ENCODE peak calls at places on chromosomes 1 and 21, in six cellular contexts. One of them, this sample, is unnamed.

GRCh38 chr1:47782414-47783165 is 214.6 kb downstream of the TRABD2B start:
- DNase-seq in Panc1: no peak
- DNase-seq in uterus: no peak
- DNase-seq in tibial artery: peak
- DNase-seq in stomach: no peak
- DNase-seq in keratinocyte: no peak
- DNase-seq in this sample: peak

GRCh38 chr1:147781056-147781471 is 20.7 kb upstream of the GJA5 start:
- DNase-seq in Panc1: no peak
- DNase-seq in uterus: no peak
- DNase-seq in tibial artery: no peak
- DNase-seq in stomach: no peak
- DNase-seq in keratinocyte: no peak
- DNase-seq in this sample: no peak

GRCh38 chr1:215018555-215018954 is 64.0 kb upstream of the KCNK2 start:
- DNase-seq in Panc1: no peak
- DNase-seq in uterus: no peak
- DNase-seq in tibial artery: no peak
- DNase-seq in stomach: no peak
- DNase-seq in keratinocyte: no peak
- DNase-seq in this sample: no peak

GRCh38 chr1:244843148-244843978 is 7.9 kb downstream of the COX20 start:
- DNase-seq in Panc1: no peak
- DNase-seq in uterus: no peak
- DNase-seq in tibial artery: no peak
- DNase-seq in stomach: no peak
- DNase-seq in keratinocyte: no peak
- DNase-seq in this sample: no peak

GRCh38 chr1:26016258-26016943 is 5.2 kb upstream of the EXTL1 start:
- DNase-seq in Panc1: no peak
- DNase-seq in uterus: no peak
- DNase-seq in tibial artery: no peak
- DNase-seq in stomach: no peak
- DNase-seq in keratinocyte: no peak
- DNase-seq in this sample: no peak

GRCh38 chr1:165288301-165289120 is 68.0 kb downstream of the LMX1A start:
- DNase-seq in Panc1: no peak
- DNase-seq in uterus: no peak
- DNase-seq in tibial artery: no peak
- DNase-seq in stomach: no peak
- DNase-seq in keratinocyte: no peak
- DNase-seq in this sample: no peak

GRCh38 chr1:78178816-78179215 is 133.1 kb downstream of the GIPC2 start:
- DNase-seq in Panc1: no peak
- DNase-seq in uterus: no peak
- DNase-seq in tibial artery: no peak
- DNase-seq in stomach: no peak
- DNase-seq in keratinocyte: no peak
- DNase-seq in this sample: no peak

GRCh38 chr1:71046891-71047634 is 553 bp downstream of the PTGER3 start:
- DNase-seq in Panc1: no peak
- DNase-seq in uterus: peak
- DNase-seq in tibial artery: peak
- DNase-seq in stomach: peak
- DNase-seq in keratinocyte: no peak
- DNase-seq in this sample: no peak

GRCh38 chr1:6180215-6180577 is at the start of gene CHD5:
- DNase-seq in Panc1: no peak
- DNase-seq in uterus: no peak
- DNase-seq in tibial artery: no peak
- DNase-seq in stomach: no peak
- DNase-seq in keratinocyte: no peak
- DNase-seq in this sample: no peak

GRCh38 chr21:44756416-44757185 is 45.0 kb downstream of the UBE2G2 start:
- DNase-seq in Panc1: no peak
- DNase-seq in uterus: no peak
- DNase-seq in tibial artery: peak
- DNase-seq in stomach: no peak
- DNase-seq in keratinocyte: no peak
- DNase-seq in this sample: no peak

GRCh38 chr1:167824163-167824794 is 89.7 kb downstream of the ADCY10 start:
- DNase-seq in Panc1: no peak
- DNase-seq in uterus: no peak
- DNase-seq in tibial artery: no peak
- DNase-seq in stomach: no peak
- DNase-seq in keratinocyte: no peak
- DNase-seq in this sample: no peak

GRCh38 chr1:155893389-155894142 is 17.6 kb downstream of the RIT1 start:
- DNase-seq in Panc1: peak
- DNase-seq in uterus: no peak
- DNase-seq in tibial artery: no peak
- DNase-seq in stomach: no peak
- DNase-seq in keratinocyte: no peak
- DNase-seq in this sample: peak

GRCh38 chr1:14149431-14149830 is 449.1 kb upstream of the KAZN start:
- DNase-seq in Panc1: no peak
- DNase-seq in uterus: no peak
- DNase-seq in tibial artery: no peak
- DNase-seq in stomach: no peak
- DNase-seq in keratinocyte: no peak
- DNase-seq in this sample: no peak
- TF ChIP-seq CTCF in Panc1: no peak
- TF ChIP-seq CTCF in uterus: no peak
- TF ChIP-seq CTCF in tibial artery: no peak
- TF ChIP-seq CTCF in stomach: no peak
- TF ChIP-seq CTCF in keratinocyte: peak
- TF ChIP-seq CTCF in this sample: no peak

GRCh38 chr1:30879126-30879786 is 29.3 kb downstream of the SDC3 start:
- DNase-seq in Panc1: no peak
- DNase-seq in uterus: no peak
- DNase-seq in tibial artery: no peak
- DNase-seq in stomach: peak
- DNase-seq in keratinocyte: no peak
- DNase-seq in this sample: no peak

GRCh38 chr1:30876451-30877204 is 31.9 kb downstream of the SDC3 start:
- DNase-seq in Panc1: no peak
- DNase-seq in uterus: no peak
- DNase-seq in tibial artery: no peak
- DNase-seq in stomach: no peak
- DNase-seq in keratinocyte: no peak
- DNase-seq in this sample: no peak

GRCh38 chr1:30878559-30878958 is 30.0 kb downstream of the SDC3 start:
- DNase-seq in Panc1: no peak
- DNase-seq in uterus: no peak
- DNase-seq in tibial artery: no peak
- DNase-seq in stomach: no peak
- DNase-seq in keratinocyte: no peak
- DNase-seq in this sample: no peak

GRCh38 chr1:30877205-30877912 is 31.2 kb downstream of the SDC3 start:
- DNase-seq in Panc1: no peak
- DNase-seq in uterus: peak
- DNase-seq in tibial artery: peak
- DNase-seq in stomach: peak
- DNase-seq in keratinocyte: peak
- DNase-seq in this sample: peak

DNA sequence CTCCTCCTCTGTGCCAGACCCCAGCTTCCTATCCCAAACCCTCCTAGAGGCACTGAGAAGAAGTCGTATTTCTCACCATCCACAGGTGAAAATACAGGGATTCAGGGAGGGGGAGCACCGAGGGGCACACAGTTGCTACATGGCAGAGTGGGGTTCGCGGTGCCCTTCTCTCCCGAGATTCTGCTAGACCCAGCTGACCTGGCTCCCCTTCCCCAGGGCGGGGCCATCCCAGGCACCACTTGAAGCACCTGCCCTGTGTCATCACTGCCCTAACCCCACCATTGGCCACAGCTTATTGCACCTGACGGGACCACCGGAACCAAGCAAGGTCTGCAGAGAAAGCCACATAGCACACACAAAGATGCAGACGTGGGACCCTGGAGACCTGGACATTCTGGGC is 30.5 kb downstream of the SDC3 start:
- DNase-seq in Panc1: no peak
- DNase-seq in uterus: no peak
- DNase-seq in tibial artery: no peak
- DNase-seq in stomach: no peak
- DNase-seq in keratinocyte: no peak
- DNase-seq in this sample: no peak
- H3K4me3 ChIP-seq in Panc1: no peak
- H3K4me3 ChIP-seq in uterus: no peak
- H3K4me3 ChIP-seq in tibial artery: no peak
- H3K4me3 ChIP-seq in stomach: no peak
- H3K4me3 ChIP-seq in keratinocyte: no peak
- H3K4me3 ChIP-seq in this sample: no peak

DNA sequence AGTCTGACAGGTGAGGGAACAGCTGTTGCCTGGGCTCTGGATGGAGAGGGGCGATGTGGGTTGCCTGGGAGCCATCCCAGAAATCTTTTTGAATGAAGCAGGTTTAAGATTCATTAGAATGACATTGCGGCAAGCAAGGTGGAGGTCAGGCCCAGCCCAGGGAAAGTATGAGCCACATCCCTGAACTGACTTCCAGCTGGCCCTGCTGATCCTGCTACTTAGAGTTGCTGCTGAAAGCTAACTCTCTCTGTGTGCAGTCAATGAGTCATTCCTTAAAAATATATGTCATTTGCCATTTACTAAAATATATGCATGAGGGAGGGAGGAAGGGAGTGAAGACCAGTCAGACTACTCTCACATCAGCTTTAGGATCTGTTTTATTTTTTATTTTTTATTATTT is 54.3 kb upstream of the RAB3GAP2 start:
- DNase-seq in Panc1: no peak
- DNase-seq in uterus: no peak
- DNase-seq in tibial artery: no peak
- DNase-seq in stomach: no peak
- DNase-seq in keratinocyte: peak
- DNase-seq in this sample: no peak
- H3K27ac ChIP-seq in Panc1: no peak
- H3K27ac ChIP-seq in uterus: no peak
- H3K27ac ChIP-seq in tibial artery: no peak
- H3K27ac ChIP-seq in stomach: no peak
- H3K27ac ChIP-seq in keratinocyte: no peak
- H3K27ac ChIP-seq in this sample: no peak

DNA sequence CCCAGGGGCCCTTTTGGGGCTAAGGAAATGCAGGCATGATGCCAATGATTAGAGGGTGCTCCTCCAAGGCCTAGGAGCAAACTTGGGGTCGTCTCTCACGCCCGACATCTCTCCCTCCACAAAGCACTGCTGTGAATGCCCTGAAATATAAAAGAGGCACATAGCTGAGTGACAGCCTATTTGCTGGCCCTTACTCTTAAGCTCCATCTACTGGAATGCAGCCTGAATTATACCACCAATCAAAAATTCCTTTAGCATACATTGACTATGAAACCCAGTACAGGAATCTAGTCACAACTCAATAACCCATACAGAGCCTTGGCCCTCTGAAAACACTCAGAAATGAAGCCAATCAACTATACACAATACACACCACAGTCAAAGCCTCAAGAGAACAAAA is 105.5 kb downstream of the LRIG2 start:
- DNase-seq in Panc1: no peak
- DNase-seq in uterus: no peak
- DNase-seq in tibial artery: no peak
- DNase-seq in stomach: no peak
- DNase-seq in keratinocyte: no peak
- DNase-seq in this sample: no peak
- TF ChIP-seq CTCF in Panc1: no peak
- TF ChIP-seq CTCF in uterus: no peak
- TF ChIP-seq CTCF in tibial artery: no peak
- TF ChIP-seq CTCF in stomach: no peak
- TF ChIP-seq CTCF in keratinocyte: no peak
- TF ChIP-seq CTCF in this sample: no peak

This sample was measured in thoracic aorta.